ENCODE peak calls at places on chromosome 11, in six cellular contexts. X is stimulated activated CD8-positive, alpha-beta memory T cell treated with anti-CD3 and anti-CD28 coated beads, Interleukin-15, amount 100 ng/mL, for 1 hour; R is mucosa of descending colon; L is choroid plexus epithelial cell; D is activated CD4-positive, CD25-positive, alpha-beta regulatory T cell treated with anti-CD3 and anti-CD28 coated beads, Interleukin-2, amount 50 U/mL, for 16 hours; Q is iris pigment epithelial cell. G is an unnamed sample.

GRCh38 chr11:44528103-44528502 is 37.4 kb upstream of the CD82 start:
- DNase-seq in Q (no peak), D (no peak), L (no peak), R (no peak), X (no peak), G (no peak)

GRCh38 chr11:109956124-109956793 is 136.9 kb upstream of the ZC3H12C start:
- DNase-seq in Q (no peak), D (no peak), R (no peak), L (no peak), X (no peak), G (no peak)

GRCh38 chr11:78100276-78101040 is 20.8 kb upstream of the NDUFC2 start:
- DNase-seq in R (no peak), D (no peak), L (no peak), Q (no peak), X (no peak), G (no peak)

GRCh38 chr11:27388001-27388400 is 25.0 kb upstream of the CCDC34 start:
- DNase-seq in D (no peak), X (no peak), L (no peak), Q (no peak), R (no peak), G (no peak)

GRCh38 chr11:112785104-112785503 is 176.1 kb upstream of the NCAM1 start:
- DNase-seq in D (no peak), Q (no peak), L (no peak), R (no peak), X (no peak), G (no peak)

GRCh38 chr11:133825666-133826065 is 19.6 kb downstream of the SPATA19 start:
- DNase-seq in D (no peak), Q (no peak), L (no peak), X (no peak), R (no peak), G (no peak)

GRCh38 chr11:1333860-1334259 is 24.4 kb upstream of the TOLLIP start:
- DNase-seq in L (no peak), R (no peak), Q (no peak), D (no peak), X (no peak), G (no peak)

GRCh38 chr11:61973603-61974162 is 6.2 kb upstream of the FTH1 start:
- DNase-seq in X (no peak), L (no peak), D (no peak), R (no peak), Q (no peak), G (no peak)

GRCh38 chr11:94934836-94935235 is 38.5 kb downstream of the CWC15 start:
- DNase-seq in X (no peak), D (no peak), R (no peak), Q (peak), L (no peak), G (no peak)

GRCh38 chr11:35040221-35040942 is 98.6 kb upstream of the CD44 start:
- DNase-seq in X (peak), R (peak), L (peak), D (peak), Q (peak), G (no peak)

GRCh38 chr11:71139516-71140205 is 112.7 kb downstream of the SHANK2 start:
- DNase-seq in Q (no peak), R (peak), L (no peak), X (no peak), D (no peak), G (no peak)

GRCh38 chr11:60852639-60853468 is 2.9 kb downstream of the PTGDR2 start:
- DNase-seq in X (no peak), D (no peak), L (no peak), Q (no peak), R (no peak), G (no peak)

GRCh38 chr11:124793466-124794278 is 6.5 kb downstream of the MSANTD2 start:
- DNase-seq in X (no peak), D (no peak), L (peak), Q (peak), R (peak), G (no peak)

GRCh38 chr11:122229611-122230386 is 113.8 kb upstream of the BLID start:
- DNase-seq in R (no peak), L (no peak), D (no peak), X (no peak), Q (no peak), G (no peak)

GRCh38 chr11:69649576-69649900 is 8.6 kb downstream of the CCND1 start:
- DNase-seq in D (no peak), L (no peak), X (no peak), Q (no peak), R (no peak), G (no peak)

GRCh38 chr11:128692750-128693578 is 908 bp upstream of the FLI1 start:
- DNase-seq in D (no peak), L (peak), R (no peak), X (no peak), Q (peak), G (no peak)

GRCh38 chr11:130066338-130066737 is 3.4 kb upstream of the APLP2 start:
- DNase-seq in D (no peak), L (no peak), X (no peak), R (peak), Q (no peak), G (no peak)

GRCh38 chr11:36251716-36252307 is 37.4 kb downstream of the COMMD9 start:
- DNase-seq in X (no peak), R (no peak), L (no peak), Q (no peak), D (no peak), G (no peak)

GRCh38 chr11:95254139-95254704 is 23.2 kb upstream of the SESN3 start:
- DNase-seq in X (peak), R (peak), Q (peak), L (peak), D (peak), G (no peak)

GRCh38 chr11:60771879-60772525 is 13.1 kb upstream of the MS4A10 start:
- DNase-seq in X (no peak), R (no peak), Q (peak), D (no peak), L (peak), G (no peak)

GRCh38 chr11:87176044-87176443 is 138.3 kb downstream of the TMEM135 start:
- DNase-seq in X (no peak), L (no peak), Q (peak), R (no peak), D (no peak), G (peak)

GRCh38 chr11:131796541-131796940 is 426.1 kb downstream of the NTM start:
- DNase-seq in R (no peak), D (no peak), Q (no peak), X (no peak), L (no peak), G (no peak)